ENCODE peak calls at places on chromosome 19, in five cellular contexts. M, R, G, E and X are unnamed samples.

GRCh38 chr19:15280915-15281683 is 48.9 kb upstream of the EPHX3 start:
- DNase-seq in M (peak; percentile 55), R (peak; percentile 77), G (peak; percentile 78), E (no peak), X (no peak)

GRCh38 chr19:45973564-45974338 is at the start of gene NOVA2:
- DNase-seq in M (no peak), R (no peak), G (peak; percentile 84), E (peak; percentile 59), X (no peak)

GRCh38 chr19:44904426-44904994 is 1.1 kb upstream of the APOE start:
- DNase-seq in M (no peak), R (no peak), G (no peak), E (peak; percentile 34), X (no peak)

GRCh38 chr19:51002542-51003311 is 1.3 kb upstream of the KLK8 start:
- DNase-seq in M (no peak), R (no peak), G (no peak), E (peak; percentile 25), X (no peak)

GRCh38 chr19:3121821-3122511 is 13.9 kb upstream of the GNA15 start:
- DNase-seq in M (no peak), R (no peak), G (no peak), E (no peak), X (no peak)

GRCh38 chr19:41530761-41531301 is 45.1 kb upstream of the CEACAM21 start:
- DNase-seq in M (no peak), R (no peak), G (peak; percentile 28), E (peak; percentile 30), X (peak; percentile 94)

GRCh38 chr19:7973883-7974282 is 30.4 kb upstream of the TIMM44 start:
- DNase-seq in M (no peak), R (no peak), G (peak; percentile 68), E (no peak), X (no peak)

GRCh38 chr19:12200020-12200419 is 37.1 kb downstream of the ZNF136 start:
- DNase-seq in M (peak; percentile 9), R (no peak), G (no peak), E (no peak), X (no peak)

GRCh38 chr19:40178756-40179155 is 12.5 kb upstream of the MAP3K10 start:
- DNase-seq in M (no peak), R (no peak), G (no peak), E (no peak), X (no peak)

GRCh38 chr19:6528544-6529121 is 2.2 kb upstream of the TNFSF9 start:
- DNase-seq in M (no peak), R (no peak), G (peak; percentile 85), E (peak; percentile 84), X (peak; percentile 82)

GRCh38 chr19:49954092-49954825 is 6.7 kb downstream of the SIGLEC11 start:
- DNase-seq in M (no peak), R (no peak), G (no peak), E (peak; percentile 74), X (peak; percentile 82)

GRCh38 chr19:16180611-16181010 is 4.6 kb upstream of the FAM32A start:
- DNase-seq in M (peak; percentile 72), R (peak; percentile 70), G (no peak), E (no peak), X (no peak)

GRCh38 chr19:57978586-57979289 is 4.4 kb upstream of the C19orf18 start:
- DNase-seq in M (no peak), R (no peak), G (no peak), E (no peak), X (no peak)